ENCODE peak calls at places on chromosomes 7 and 10, in five cellular contexts. One of them, this sample, is unnamed.

GRCh38 chr7:116689787-116690186 is 17.8 kb downstream of the MET start:
- DNase-seq in stomach: no peak
- DNase-seq in SK-N-SH: no peak
- DNase-seq in HepG2: no peak
- DNase-seq in A549: no peak
- DNase-seq in this sample: no peak

GRCh38 chr10:12533151-12533550 is 183.8 kb downstream of the CAMK1D start:
- DNase-seq in HepG2: no peak
- DNase-seq in SK-N-SH: no peak
- DNase-seq in stomach: no peak
- DNase-seq in A549: no peak
- DNase-seq in this sample: no peak

GRCh38 chr7:24670782-24671181 is 86.5 kb downstream of the GSDME start:
- DNase-seq in HepG2: no peak
- DNase-seq in SK-N-SH: no peak
- DNase-seq in A549: no peak
- DNase-seq in stomach: no peak
- DNase-seq in this sample: no peak

GRCh38 chr10:14302035-14302434 is 28.7 kb downstream of the FRMD4A start:
- DNase-seq in SK-N-SH: no peak
- DNase-seq in HepG2: no peak
- DNase-seq in A549: no peak
- DNase-seq in stomach: no peak
- DNase-seq in this sample: no peak

GRCh38 chr7:20238754-20239324 is 21.7 kb upstream of the MACC1 start:
- DNase-seq in A549: no peak
- DNase-seq in SK-N-SH: no peak
- DNase-seq in stomach: peak
- DNase-seq in HepG2: no peak
- DNase-seq in this sample: no peak

GRCh38 chr7:151408839-151409554 is 841 bp downstream of the WDR86 start:
- DNase-seq in stomach: no peak
- DNase-seq in HepG2: peak
- DNase-seq in SK-N-SH: peak
- DNase-seq in A549: no peak
- DNase-seq in this sample: peak

GRCh38 chr7:141695803-141696289 is 6.1 kb downstream of the DENND11 start:
- DNase-seq in A549: no peak
- DNase-seq in SK-N-SH: no peak
- DNase-seq in HepG2: peak
- DNase-seq in stomach: peak
- DNase-seq in this sample: no peak

GRCh38 chr10:132371641-132372081 is 25.3 kb upstream of the PWWP2B start:
- DNase-seq in stomach: no peak
- DNase-seq in A549: no peak
- DNase-seq in HepG2: no peak
- DNase-seq in SK-N-SH: no peak
- DNase-seq in this sample: no peak

GRCh38 chr10:21758239-21758638 is 224.2 kb downstream of the MLLT10 start:
- DNase-seq in SK-N-SH: no peak
- DNase-seq in stomach: no peak
- DNase-seq in HepG2: no peak
- DNase-seq in A549: no peak
- DNase-seq in this sample: no peak

GRCh38 chr7:47380325-47381131 is 201.4 kb downstream of the TNS3 start:
- DNase-seq in A549: no peak
- DNase-seq in stomach: peak
- DNase-seq in SK-N-SH: no peak
- DNase-seq in HepG2: peak
- DNase-seq in this sample: peak

GRCh38 chr10:102157224-102157623 is 5.0 kb downstream of the NOLC1 start:
- DNase-seq in stomach: no peak
- DNase-seq in A549: no peak
- DNase-seq in SK-N-SH: no peak
- DNase-seq in HepG2: no peak
- DNase-seq in this sample: no peak

GRCh38 chr7:27179503-27180430 is 5.3 kb downstream of the HOXA11 start:
- DNase-seq in SK-N-SH: peak
- DNase-seq in stomach: peak
- DNase-seq in HepG2: peak
- DNase-seq in A549: peak
- DNase-seq in this sample: peak

GRCh38 chr7:152180048-152180447 is 154.6 kb downstream of the GALNT11 start:
- DNase-seq in A549: no peak
- DNase-seq in HepG2: no peak
- DNase-seq in SK-N-SH: no peak
- DNase-seq in stomach: no peak
- DNase-seq in this sample: no peak

GRCh38 chr10:119803264-119803663 is 69.4 kb downstream of the MCMBP start:
- DNase-seq in HepG2: no peak
- DNase-seq in SK-N-SH: no peak
- DNase-seq in A549: no peak
- DNase-seq in stomach: no peak
- DNase-seq in this sample: no peak

GRCh38 chr10:76172020-76172419 is 740.6 kb downstream of the LRMDA start:
- DNase-seq in HepG2: no peak
- DNase-seq in A549: no peak
- DNase-seq in stomach: no peak
- DNase-seq in SK-N-SH: no peak
- DNase-seq in this sample: no peak

GRCh38 chr7:87543623-87544022 is 57.1 kb downstream of the ABCB1 start:
- DNase-seq in HepG2: no peak
- DNase-seq in A549: no peak
- DNase-seq in stomach: no peak
- DNase-seq in SK-N-SH: no peak
- DNase-seq in this sample: no peak

GRCh38 chr10:29725133-29725720 is 90.5 kb upstream of the SVIL start:
- DNase-seq in HepG2: no peak
- DNase-seq in SK-N-SH: peak
- DNase-seq in A549: no peak
- DNase-seq in stomach: no peak
- DNase-seq in this sample: peak

GRCh38 chr10:61985715-61986114 is 84.2 kb downstream of the ARID5B start:
- DNase-seq in HepG2: no peak
- DNase-seq in A549: no peak
- DNase-seq in stomach: no peak
- DNase-seq in SK-N-SH: no peak
- DNase-seq in this sample: no peak

GRCh38 chr10:8361510-8361844 is 307.0 kb downstream of the GATA3 start:
- DNase-seq in stomach: no peak
- DNase-seq in SK-N-SH: no peak
- DNase-seq in A549: no peak
- DNase-seq in HepG2: no peak
- DNase-seq in this sample: no peak

GRCh38 chr7:1571261-1571650 is 1.4 kb upstream of the PSMG3 start:
- DNase-seq in HepG2: peak
- DNase-seq in stomach: no peak
- DNase-seq in SK-N-SH: no peak
- DNase-seq in A549: no peak
- DNase-seq in this sample: no peak

GRCh38 chr10:78170026-78170475 is 136.4 kb downstream of the RPS24 start:
- DNase-seq in stomach: no peak
- DNase-seq in HepG2: no peak
- DNase-seq in A549: no peak
- DNase-seq in SK-N-SH: no peak
- DNase-seq in this sample: no peak

GRCh38 chr10:133280391-133281059 is 3.9 kb upstream of the ADAM8 start:
- DNase-seq in A549: no peak
- DNase-seq in stomach: no peak
- DNase-seq in HepG2: no peak
- DNase-seq in SK-N-SH: no peak
- DNase-seq in this sample: no peak

GRCh38 chr10:71999360-72000072 is 35.3 kb downstream of the CHST3 start:
- DNase-seq in HepG2: no peak
- DNase-seq in stomach: no peak
- DNase-seq in A549: no peak
- DNase-seq in SK-N-SH: peak
- DNase-seq in this sample: peak

GRCh38 chr10:102648889-102649752 is 4.8 kb downstream of the TRIM8 start:
- DNase-seq in A549: no peak
- DNase-seq in HepG2: no peak
- DNase-seq in SK-N-SH: peak
- DNase-seq in stomach: peak
- DNase-seq in this sample: no peak

GRCh38 chr7:148847815-148848726 is 36.0 kb downstream of the EZH2 start:
- DNase-seq in SK-N-SH: peak
- DNase-seq in A549: no peak
- DNase-seq in stomach: no peak
- DNase-seq in HepG2: no peak
- DNase-seq in this sample: no peak

GRCh38 chr10:102435529-102436233 is 3.3 kb upstream of the CUEDC2 start:
- DNase-seq in SK-N-SH: no peak
- DNase-seq in HepG2: no peak
- DNase-seq in A549: no peak
- DNase-seq in stomach: no peak
- DNase-seq in this sample: no peak

DNA sequence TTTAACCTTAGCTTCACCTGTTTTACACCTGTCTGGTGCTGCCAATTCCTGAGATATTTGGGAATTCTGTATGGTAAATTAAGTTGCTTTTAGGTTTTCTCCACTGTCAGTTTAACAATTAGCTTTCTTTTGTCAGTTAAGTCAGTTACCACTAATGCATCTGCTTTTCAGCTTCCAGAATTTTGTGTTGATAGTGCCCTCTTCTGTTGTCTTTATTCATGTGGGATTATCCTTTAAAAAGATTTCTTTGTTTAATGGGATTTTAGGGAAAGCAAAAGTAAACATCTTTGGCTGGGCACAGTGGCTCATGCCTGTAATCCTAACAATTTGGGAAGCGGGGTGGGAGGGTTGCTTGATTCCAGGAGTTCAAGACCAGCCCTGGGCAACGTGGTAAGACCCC is 8.1 kb downstream of the TFAM start:
- DNase-seq in SK-N-SH: no peak
- DNase-seq in HepG2: no peak
- DNase-seq in A549: no peak
- DNase-seq in stomach: no peak
- DNase-seq in this sample: no peak
- TF ChIP-seq CTCF in SK-N-SH: no peak
- TF ChIP-seq CTCF in HepG2: no peak
- TF ChIP-seq CTCF in A549: peak
- TF ChIP-seq CTCF in stomach: no peak
- TF ChIP-seq CTCF in this sample: no peak

GRCh38 chr10:89476150-89476549 is 59.2 kb downstream of the SLC16A12 start:
- DNase-seq in SK-N-SH: no peak
- DNase-seq in HepG2: no peak
- DNase-seq in A549: no peak
- DNase-seq in stomach: no peak
- DNase-seq in this sample: no peak

GRCh38 chr10:89475137-89475536 is 60.3 kb downstream of the SLC16A12 start:
- DNase-seq in stomach: no peak
- DNase-seq in A549: no peak
- DNase-seq in SK-N-SH: no peak
- DNase-seq in HepG2: no peak
- DNase-seq in this sample: no peak

GRCh38 chr10:89478085-89478738 is 57.2 kb downstream of the SLC16A12 start:
- DNase-seq in stomach: no peak
- DNase-seq in A549: no peak
- DNase-seq in HepG2: no peak
- DNase-seq in SK-N-SH: no peak
- DNase-seq in this sample: no peak

GRCh38 chr10:89475567-89475966 is 59.8 kb downstream of the SLC16A12 start:
- DNase-seq in stomach: no peak
- DNase-seq in SK-N-SH: no peak
- DNase-seq in A549: no peak
- DNase-seq in HepG2: peak
- DNase-seq in this sample: no peak

DNA sequence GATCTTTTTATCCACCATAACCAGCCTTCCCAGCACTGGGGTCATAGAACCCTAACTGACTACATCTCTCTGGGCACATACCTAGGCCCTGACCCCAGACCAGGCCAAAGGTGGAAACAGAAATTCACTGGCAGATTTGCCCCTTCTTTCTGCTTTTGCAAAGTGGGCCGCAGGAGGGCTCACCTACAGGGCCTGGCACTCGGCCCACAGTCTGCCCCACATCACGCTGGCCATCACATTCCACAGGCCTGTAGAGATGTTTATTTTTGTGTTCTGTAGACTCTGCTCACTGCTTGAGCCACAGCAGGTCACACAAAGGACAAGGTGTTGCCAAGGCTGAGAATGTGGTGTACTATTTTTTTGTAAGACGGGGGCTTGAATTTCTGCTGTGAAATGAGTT is 58.7 kb downstream of the SLC16A12 start:
- DNase-seq in SK-N-SH: no peak
- DNase-seq in A549: no peak
- DNase-seq in HepG2: peak
- DNase-seq in stomach: peak
- DNase-seq in this sample: no peak
- TF ChIP-seq EP300 in SK-N-SH: no peak
- TF ChIP-seq EP300 in A549: no peak
- TF ChIP-seq EP300 in HepG2: no peak
- TF ChIP-seq EP300 in stomach: no peak
- TF ChIP-seq EP300 in this sample: no peak

GRCh38 chr7:43649755-43650274 is 66.9 kb downstream of the STK17A start:
- DNase-seq in stomach: no peak
- DNase-seq in SK-N-SH: no peak
- DNase-seq in HepG2: no peak
- DNase-seq in A549: no peak
- DNase-seq in this sample: no peak

GRCh38 chr7:43653891-43654504 is 71.1 kb downstream of the STK17A start:
- DNase-seq in stomach: no peak
- DNase-seq in HepG2: peak
- DNase-seq in A549: no peak
- DNase-seq in SK-N-SH: no peak
- DNase-seq in this sample: no peak

GRCh38 chr7:43650457-43651052 is 67.6 kb downstream of the STK17A start:
- DNase-seq in stomach: no peak
- DNase-seq in HepG2: no peak
- DNase-seq in SK-N-SH: no peak
- DNase-seq in A549: no peak
- DNase-seq in this sample: no peak

GRCh38 chr7:43653466-43653865 is 70.6 kb downstream of the STK17A start:
- DNase-seq in HepG2: no peak
- DNase-seq in stomach: no peak
- DNase-seq in A549: no peak
- DNase-seq in SK-N-SH: no peak
- DNase-seq in this sample: no peak

DNA sequence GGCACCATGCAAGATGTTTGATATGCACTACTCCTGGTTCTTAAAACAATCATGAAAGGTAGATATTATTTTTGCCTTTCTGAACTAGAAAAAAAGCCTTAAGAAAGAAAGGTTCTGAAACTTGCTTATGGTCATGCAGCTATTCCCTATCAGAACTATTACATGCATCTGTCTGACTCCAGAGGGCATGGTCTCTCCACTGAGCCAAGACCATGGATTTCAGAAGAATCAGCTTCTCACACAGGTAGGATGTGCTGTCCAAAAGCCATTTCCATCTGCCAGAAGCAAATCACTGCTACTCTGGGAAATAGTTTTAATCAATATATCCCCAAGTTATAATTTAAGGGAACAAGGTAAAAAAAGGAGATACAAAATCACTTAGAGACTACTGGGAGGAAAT is 69.5 kb downstream of the STK17A start:
- DNase-seq in A549: no peak
- DNase-seq in SK-N-SH: no peak
- DNase-seq in stomach: no peak
- DNase-seq in HepG2: no peak
- DNase-seq in this sample: no peak
- TF ChIP-seq CTCF in A549: no peak
- TF ChIP-seq CTCF in SK-N-SH: peak
- TF ChIP-seq CTCF in stomach: no peak
- TF ChIP-seq CTCF in HepG2: peak
- TF ChIP-seq CTCF in this sample: no peak

GRCh38 chr10:60629332-60629731 is 148.9 kb upstream of the CDK1 start:
- DNase-seq in HepG2: no peak
- DNase-seq in A549: no peak
- DNase-seq in stomach: no peak
- DNase-seq in SK-N-SH: no peak
- DNase-seq in this sample: no peak
- TF ChIP-seq EP300 in HepG2: no peak
- TF ChIP-seq EP300 in A549: no peak
- TF ChIP-seq EP300 in stomach: no peak
- TF ChIP-seq EP300 in SK-N-SH: no peak
- TF ChIP-seq EP300 in this sample: no peak

This sample was measured in sigmoid colon.